ENCODE peak calls at places on chromosomes 12 and 14, in eight cellular contexts. One of them, this sample, is unnamed.

GRCh38 chr12:126509587-126509986 is 1444.4 kb downstream of the AACS start:
- DNase-seq in Right ventricle myocardium superior: no peak
- DNase-seq in HT1080: no peak
- DNase-seq in progenitor cell of endocrine pancreas: no peak
- DNase-seq in EH: no peak
- DNase-seq in GM03348: no peak
- DNase-seq in HCEC 1CT: no peak
- DNase-seq in RKO: no peak
- DNase-seq in this sample: no peak

GRCh38 chr14:90235179-90235976 is 21.0 kb upstream of the PSMC1 start:
- DNase-seq in EH: peak; percentile 64
- DNase-seq in GM03348: peak; percentile 88
- DNase-seq in HCEC 1CT: peak; percentile 23
- DNase-seq in HT1080: peak; percentile 78
- DNase-seq in Right ventricle myocardium superior: peak; percentile 79
- DNase-seq in progenitor cell of endocrine pancreas: peak; percentile 69
- DNase-seq in RKO: peak; percentile 69
- DNase-seq in this sample: peak; percentile 51

GRCh38 chr14:100532916-100533630 is 54.1 kb downstream of the BEGAIN start:
- DNase-seq in progenitor cell of endocrine pancreas: no peak
- DNase-seq in Right ventricle myocardium superior: peak; percentile 62
- DNase-seq in HT1080: no peak
- DNase-seq in RKO: no peak
- DNase-seq in EH: peak; percentile 22
- DNase-seq in HCEC 1CT: peak; percentile 2
- DNase-seq in GM03348: peak; percentile 60
- DNase-seq in this sample: peak; percentile 90

GRCh38 chr14:77199590-77199989 is 18.0 kb downstream of the TMEM63C start:
- DNase-seq in HCEC 1CT: no peak
- DNase-seq in EH: no peak
- DNase-seq in Right ventricle myocardium superior: no peak
- DNase-seq in RKO: no peak
- DNase-seq in HT1080: no peak
- DNase-seq in progenitor cell of endocrine pancreas: no peak
- DNase-seq in GM03348: no peak
- DNase-seq in this sample: no peak

GRCh38 chr14:55901281-55901680 is 216.9 kb upstream of the PELI2 start:
- DNase-seq in GM03348: no peak
- DNase-seq in progenitor cell of endocrine pancreas: no peak
- DNase-seq in HT1080: no peak
- DNase-seq in EH: no peak
- DNase-seq in Right ventricle myocardium superior: no peak
- DNase-seq in HCEC 1CT: no peak
- DNase-seq in RKO: no peak
- DNase-seq in this sample: no peak

GRCh38 chr12:49776413-49776812 is 35.1 kb downstream of the TMBIM6 start:
- DNase-seq in progenitor cell of endocrine pancreas: no peak
- DNase-seq in HT1080: peak; percentile 61
- DNase-seq in GM03348: peak; percentile 91
- DNase-seq in RKO: peak; percentile 83
- DNase-seq in HCEC 1CT: peak; percentile 68
- DNase-seq in EH: peak; percentile 84
- DNase-seq in Right ventricle myocardium superior: peak; percentile 80
- DNase-seq in this sample: peak; percentile 87

GRCh38 chr14:23492618-23493272 is 23.2 kb downstream of the NGDN start:
- DNase-seq in RKO: no peak
- DNase-seq in HCEC 1CT: peak; percentile 9
- DNase-seq in HT1080: no peak
- DNase-seq in EH: no peak
- DNase-seq in Right ventricle myocardium superior: no peak
- DNase-seq in GM03348: peak; percentile 35
- DNase-seq in progenitor cell of endocrine pancreas: no peak
- DNase-seq in this sample: no peak

GRCh38 chr12:75889214-75889613 is 142.4 kb downstream of the PHLDA1 start:
- DNase-seq in Right ventricle myocardium superior: no peak
- DNase-seq in progenitor cell of endocrine pancreas: no peak
- DNase-seq in RKO: no peak
- DNase-seq in EH: peak; percentile 25
- DNase-seq in HCEC 1CT: no peak
- DNase-seq in GM03348: no peak
- DNase-seq in HT1080: no peak
- DNase-seq in this sample: no peak

GRCh38 chr12:106416273-106416672 is 58.7 kb downstream of the POLR3B start:
- DNase-seq in HCEC 1CT: no peak
- DNase-seq in HT1080: no peak
- DNase-seq in progenitor cell of endocrine pancreas: no peak
- DNase-seq in RKO: no peak
- DNase-seq in Right ventricle myocardium superior: no peak
- DNase-seq in GM03348: no peak
- DNase-seq in EH: peak; percentile 28
- DNase-seq in this sample: peak; percentile 88

GRCh38 chr14:105059035-105059916 is 6.0 kb downstream of the GPR132 start:
- DNase-seq in HT1080: no peak
- DNase-seq in EH: peak; percentile 21
- DNase-seq in RKO: no peak
- DNase-seq in Right ventricle myocardium superior: peak; percentile 58
- DNase-seq in HCEC 1CT: no peak
- DNase-seq in progenitor cell of endocrine pancreas: no peak
- DNase-seq in GM03348: peak; percentile 52
- DNase-seq in this sample: peak; percentile 23

GRCh38 chr14:21791749-21792148 is 118.1 kb upstream of the OR4E1 start:
- DNase-seq in progenitor cell of endocrine pancreas: no peak
- DNase-seq in HT1080: no peak
- DNase-seq in GM03348: no peak
- DNase-seq in Right ventricle myocardium superior: no peak
- DNase-seq in RKO: no peak
- DNase-seq in EH: no peak
- DNase-seq in HCEC 1CT: no peak
- DNase-seq in this sample: no peak

GRCh38 chr12:124632510-124632909 is 65.1 kb upstream of the NCOR2 start:
- DNase-seq in Right ventricle myocardium superior: no peak
- DNase-seq in HCEC 1CT: no peak
- DNase-seq in progenitor cell of endocrine pancreas: no peak
- DNase-seq in GM03348: no peak
- DNase-seq in HT1080: no peak
- DNase-seq in RKO: no peak
- DNase-seq in EH: no peak
- DNase-seq in this sample: no peak

GRCh38 chr14:90811641-90812040 is 4.6 kb downstream of the TTC7B start:
- DNase-seq in EH: no peak
- DNase-seq in RKO: no peak
- DNase-seq in GM03348: no peak
- DNase-seq in HCEC 1CT: no peak
- DNase-seq in HT1080: no peak
- DNase-seq in progenitor cell of endocrine pancreas: no peak
- DNase-seq in Right ventricle myocardium superior: no peak
- DNase-seq in this sample: no peak

GRCh38 chr12:132069336-132069985 is 74.7 kb downstream of the DDX51 start:
- DNase-seq in Right ventricle myocardium superior: no peak
- DNase-seq in EH: no peak
- DNase-seq in HCEC 1CT: no peak
- DNase-seq in progenitor cell of endocrine pancreas: no peak
- DNase-seq in RKO: no peak
- DNase-seq in HT1080: no peak
- DNase-seq in GM03348: no peak
- DNase-seq in this sample: no peak

GRCh38 chr14:80202888-80203562 is 8.3 kb downstream of the DIO2 start:
- DNase-seq in GM03348: no peak
- DNase-seq in RKO: no peak
- DNase-seq in HCEC 1CT: no peak
- DNase-seq in progenitor cell of endocrine pancreas: no peak
- DNase-seq in HT1080: peak; percentile 29
- DNase-seq in Right ventricle myocardium superior: no peak
- DNase-seq in EH: no peak
- DNase-seq in this sample: no peak

GRCh38 chr12:92055877-92056276 is 89.8 kb downstream of the BTG1 start:
- DNase-seq in progenitor cell of endocrine pancreas: no peak
- DNase-seq in RKO: no peak
- DNase-seq in HT1080: no peak
- DNase-seq in Right ventricle myocardium superior: no peak
- DNase-seq in EH: no peak
- DNase-seq in HCEC 1CT: no peak
- DNase-seq in GM03348: no peak
- DNase-seq in this sample: no peak

GRCh38 chr14:92687681-92688433 is 60.6 kb downstream of the LGMN start:
- DNase-seq in EH: no peak
- DNase-seq in RKO: no peak
- DNase-seq in Right ventricle myocardium superior: peak; percentile 63
- DNase-seq in progenitor cell of endocrine pancreas: peak; percentile 34
- DNase-seq in HT1080: no peak
- DNase-seq in HCEC 1CT: no peak
- DNase-seq in GM03348: no peak
- DNase-seq in this sample: no peak